ENCODE peak calls at places on chromosome X, in six cellular contexts. E is C1 segment of cervical spinal cord; V is AG09309; G is naive thymus-derived CD4-positive, alpha-beta T cell; Z is GDM1; N is amniotic epithelial cell. C is an unnamed sample.

GRCh38 chrX:16589211-16589610 is 60.7 kb upstream of the S100G start:
- DNase-seq in E (no peak), V (peak), G (no peak), Z (no peak), N (peak), C (no peak)

GRCh38 chrX:40389555-40389954 is 191.2 kb upstream of the ATP6AP2 start:
- DNase-seq in E (no peak), V (no peak), G (no peak), Z (no peak), N (no peak), C (no peak)

GRCh38 chrX:11628399-11628798 is 37.3 kb downstream of the ARHGAP6 start:
- DNase-seq in E (no peak), V (no peak), G (no peak), Z (no peak), N (no peak), C (no peak)

GRCh38 chrX:17527135-17527701 is 152.2 kb downstream of the NHS start:
- DNase-seq in E (no peak), V (no peak), G (no peak), Z (no peak), N (no peak), C (no peak)

GRCh38 chrX:103343105-103343504 is 13.1 kb downstream of the TCEAL7 start:
- DNase-seq in E (no peak), V (no peak), G (peak), Z (peak), N (peak), C (no peak)

GRCh38 chrX:33741807-33742206 is 390.3 kb downstream of the FAM47A start:
- DNase-seq in E (no peak), V (no peak), G (no peak), Z (no peak), N (no peak), C (no peak)

GRCh38 chrX:87636533-87636932 is 118.9 kb downstream of the KLHL4 start:
- DNase-seq in E (no peak), V (no peak), G (no peak), Z (no peak), N (no peak), C (no peak)

GRCh38 chrX:142250502-142250901 is 45.4 kb upstream of the MAGEC2 start:
- DNase-seq in E (no peak), V (no peak), G (no peak), Z (no peak), N (no peak), C (no peak)

GRCh38 chrX:11781734-11782370 is 23.8 kb downstream of the MSL3 start:
- DNase-seq in E (no peak), V (no peak), G (no peak), Z (no peak), N (peak), C (no peak)

GRCh38 chrX:40090050-40090804 is 7.5 kb downstream of the BCOR start:
- DNase-seq in E (no peak), V (no peak), G (no peak), Z (no peak), N (no peak), C (peak)

GRCh38 chrX:77953708-77954107 is 15.7 kb downstream of the PGAM4 start:
- DNase-seq in E (no peak), V (no peak), G (no peak), Z (no peak), N (no peak), C (no peak)

GRCh38 chrX:40388441-40388840 is 192.3 kb upstream of the ATP6AP2 start:
- DNase-seq in E (no peak), V (no peak), G (no peak), Z (no peak), N (no peak), C (no peak)

GRCh38 chrX:3697220-3697684 is 16.2 kb downstream of the PRKX start:
- DNase-seq in E (no peak), V (no peak), G (no peak), Z (no peak), N (no peak), C (no peak)

GRCh38 chrX:53211391-53211978 is 13.5 kb downstream of the KDM5C start:
- DNase-seq in E (no peak), V (no peak), G (no peak), Z (no peak), N (no peak), C (no peak)

GRCh38 chrX:152641996-152642395 is 4.3 kb downstream of the GABRQ start:
- DNase-seq in E (no peak), V (no peak), G (no peak), Z (no peak), N (no peak), C (no peak)

C was measured in NCI-H226.